ENCODE peak calls at places on chromosomes 6 and 20, in four cellular contexts. One of them, this sample, is unnamed.

GRCh38 chr20:50313223-50313820 is 122.7 kb downstream of the CEBPB start:
- DNase-seq in RWPE2: peak; percentile 86
- DNase-seq in GM20000: no peak
- DNase-seq in HCT116: no peak
- DNase-seq in this sample: no peak

GRCh38 chr6:24778878-24779277 is 4.1 kb downstream of the GMNN start:
- DNase-seq in RWPE2: no peak
- DNase-seq in GM20000: no peak
- DNase-seq in HCT116: no peak
- DNase-seq in this sample: no peak

GRCh38 chr6:107819976-107820551 is 4.0 kb downstream of the SCML4 start:
- DNase-seq in RWPE2: no peak
- DNase-seq in GM20000: no peak
- DNase-seq in HCT116: no peak
- DNase-seq in this sample: no peak

GRCh38 chr6:146650799-146651481 is 52.2 kb downstream of the ADGB start:
- DNase-seq in RWPE2: no peak
- DNase-seq in GM20000: no peak
- DNase-seq in HCT116: no peak
- DNase-seq in this sample: no peak

GRCh38 chr20:15297059-15297875 is 959.9 kb upstream of the FLRT3 start:
- DNase-seq in RWPE2: no peak
- DNase-seq in GM20000: no peak
- DNase-seq in HCT116: no peak
- DNase-seq in this sample: no peak

GRCh38 chr6:132114201-132114860 is 163.2 kb upstream of the CCN2 start:
- DNase-seq in RWPE2: no peak
- DNase-seq in GM20000: no peak
- DNase-seq in HCT116: no peak
- DNase-seq in this sample: no peak

GRCh38 chr6:28606424-28607391 is 81.0 kb downstream of the GPX5 start:
- DNase-seq in RWPE2: no peak
- DNase-seq in GM20000: peak; percentile 62
- DNase-seq in HCT116: peak; percentile 87
- DNase-seq in this sample: no peak

GRCh38 chr20:31605031-31605901 is at the start of gene ID1:
- DNase-seq in RWPE2: peak; percentile 100
- DNase-seq in GM20000: peak; percentile 95
- DNase-seq in HCT116: peak; percentile 95
- DNase-seq in this sample: peak; percentile 98

GRCh38 chr6:139659711-139660110 is 285.3 kb upstream of the CITED2 start:
- DNase-seq in RWPE2: no peak
- DNase-seq in GM20000: no peak
- DNase-seq in HCT116: no peak
- DNase-seq in this sample: no peak

GRCh38 chr6:158536084-158536890 is 23.6 kb upstream of the TMEM181 start:
- DNase-seq in RWPE2: no peak
- DNase-seq in GM20000: peak; percentile 88
- DNase-seq in HCT116: peak; percentile 37
- DNase-seq in this sample: no peak

GRCh38 chr6:55100729-55101128 is 73.6 kb upstream of the HCRTR2 start:
- DNase-seq in RWPE2: no peak
- DNase-seq in GM20000: no peak
- DNase-seq in HCT116: no peak
- DNase-seq in this sample: no peak

GRCh38 chr6:36358235-36358915 is 21.7 kb upstream of the BNIP5 start:
- DNase-seq in RWPE2: no peak
- DNase-seq in GM20000: peak; percentile 54
- DNase-seq in HCT116: no peak
- DNase-seq in this sample: peak; percentile 24

GRCh38 chr20:59940956-59941294 is 736 bp downstream of the FAM217B start:
- DNase-seq in RWPE2: no peak
- DNase-seq in GM20000: no peak
- DNase-seq in HCT116: no peak
- DNase-seq in this sample: no peak

GRCh38 chr20:59939052-59939878 is 840 bp downstream of the PPP1R3D start:
- DNase-seq in RWPE2: no peak
- DNase-seq in GM20000: no peak
- DNase-seq in HCT116: no peak
- DNase-seq in this sample: peak; percentile 85

GRCh38 chr20:59939879-59940128 is 301 bp downstream of the PPP1R3D start:
- DNase-seq in RWPE2: no peak
- DNase-seq in GM20000: no peak
- DNase-seq in HCT116: no peak
- DNase-seq in this sample: peak; percentile 90

GRCh38 chr20:59938696-59939051 is 1.4 kb downstream of the PPP1R3D start:
- DNase-seq in RWPE2: peak; percentile 75
- DNase-seq in GM20000: no peak
- DNase-seq in HCT116: no peak
- DNase-seq in this sample: no peak

DNA sequence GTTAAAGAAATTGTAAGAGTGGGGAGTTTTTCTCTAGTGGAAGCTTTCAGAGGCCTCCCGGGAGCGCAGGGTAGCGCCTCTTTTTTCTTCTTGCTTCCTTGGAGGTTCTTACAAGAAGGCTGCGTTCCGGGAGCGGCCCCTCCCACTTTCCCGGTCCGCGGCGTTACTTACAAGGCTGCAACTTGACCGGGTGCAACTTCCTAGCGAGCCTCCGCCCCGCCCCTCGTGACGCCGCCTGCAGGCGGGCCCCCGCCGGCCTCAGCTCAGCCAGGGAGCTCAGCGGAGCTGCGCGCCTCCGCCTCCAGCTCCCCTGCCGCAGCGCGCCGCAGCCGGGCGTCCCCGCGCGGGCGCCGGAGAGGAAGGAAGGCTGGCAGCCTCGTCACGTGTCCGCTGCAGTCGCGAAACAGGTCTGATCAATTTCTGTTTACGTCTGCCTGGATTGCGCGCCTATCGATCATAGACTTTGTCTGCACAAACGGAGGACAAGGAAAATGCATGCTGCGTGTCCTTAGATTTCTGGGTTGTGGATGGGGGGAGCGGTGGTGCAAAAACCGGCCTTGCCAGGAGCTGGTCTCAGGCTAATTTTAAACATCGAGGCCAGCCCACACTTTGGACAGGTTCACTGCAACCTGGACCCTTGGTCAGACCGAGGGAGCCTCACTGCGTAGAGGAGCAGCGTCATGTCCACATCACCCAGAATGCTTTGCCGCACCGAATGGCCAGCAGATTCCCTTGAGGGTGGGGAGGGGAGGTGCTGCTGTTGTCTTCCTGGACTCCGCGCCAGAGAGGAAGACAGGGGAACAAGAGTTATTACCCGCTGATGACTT is at the start of the genes FAM217B and PPP1R3D:
- DNase-seq in RWPE2: peak; percentile 100
- DNase-seq in GM20000: peak; percentile 98
- DNase-seq in HCT116: peak; percentile 81
- DNase-seq in this sample: peak; percentile 98
- TF ChIP-seq CTCF in RWPE2: peak; percentile 49
- TF ChIP-seq CTCF in GM20000: no peak
- TF ChIP-seq CTCF in HCT116: no peak
- TF ChIP-seq CTCF in this sample: peak; percentile 49

DNA sequence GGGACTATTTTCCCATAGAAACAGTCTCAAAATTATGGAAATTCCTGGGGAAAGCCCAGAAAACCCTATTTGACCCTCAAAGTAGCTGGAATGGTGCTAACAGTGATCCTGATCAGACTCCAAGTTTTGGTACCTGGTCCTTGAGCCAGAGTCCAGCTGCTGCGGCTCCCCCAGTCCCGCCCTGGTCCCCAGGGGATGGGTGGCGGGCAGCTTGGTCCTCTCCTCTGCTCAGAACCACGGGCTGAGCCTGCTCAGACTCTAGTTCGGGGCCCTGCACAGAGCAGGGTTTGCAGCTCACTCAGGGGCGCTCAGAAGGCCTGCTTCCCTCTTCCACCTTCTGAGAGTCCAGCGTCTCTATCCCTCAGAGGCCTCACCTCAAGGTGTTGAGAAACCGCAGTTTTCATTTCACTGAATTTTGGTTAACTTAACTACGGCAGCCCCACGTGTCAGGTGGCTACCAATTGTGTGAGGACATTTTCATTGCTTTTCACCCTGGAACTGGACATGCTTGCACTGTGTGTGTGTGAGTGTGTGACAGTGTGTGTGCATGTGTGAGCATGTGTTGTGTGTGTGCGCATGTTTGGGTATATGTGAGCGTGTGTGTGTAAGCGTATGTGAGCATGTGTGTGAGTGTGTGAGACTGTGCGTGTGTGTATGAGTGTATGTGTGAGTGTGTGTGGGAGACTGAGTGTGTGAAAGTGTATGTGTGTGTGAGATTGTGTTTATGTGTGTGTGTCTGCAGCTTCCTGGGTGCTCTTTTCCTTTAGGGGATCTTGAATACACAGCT is 44.2 kb upstream of the PDE10A start:
- DNase-seq in RWPE2: no peak
- DNase-seq in GM20000: no peak
- DNase-seq in HCT116: no peak
- DNase-seq in this sample: no peak
- TF ChIP-seq CTCF in RWPE2: no peak
- TF ChIP-seq CTCF in GM20000: no peak
- TF ChIP-seq CTCF in HCT116: no peak
- TF ChIP-seq CTCF in this sample: no peak

GRCh38 chr6:14734052-14734415 is 511.8 kb upstream of the JARID2 start:
- DNase-seq in RWPE2: no peak
- DNase-seq in GM20000: no peak
- DNase-seq in HCT116: no peak
- DNase-seq in this sample: no peak

GRCh38 chr6:14734416-14735340 is 511.2 kb upstream of the JARID2 start:
- DNase-seq in RWPE2: no peak
- DNase-seq in GM20000: peak; percentile 49
- DNase-seq in HCT116: peak; percentile 72
- DNase-seq in this sample: no peak

GRCh38 chr6:14732226-14732844 is 513.5 kb upstream of the JARID2 start:
- DNase-seq in RWPE2: no peak
- DNase-seq in GM20000: no peak
- DNase-seq in HCT116: no peak
- DNase-seq in this sample: no peak

GRCh38 chr6:14731638-14732037 is 514.2 kb upstream of the JARID2 start:
- DNase-seq in RWPE2: no peak
- DNase-seq in GM20000: no peak
- DNase-seq in HCT116: no peak
- DNase-seq in this sample: no peak

DNA sequence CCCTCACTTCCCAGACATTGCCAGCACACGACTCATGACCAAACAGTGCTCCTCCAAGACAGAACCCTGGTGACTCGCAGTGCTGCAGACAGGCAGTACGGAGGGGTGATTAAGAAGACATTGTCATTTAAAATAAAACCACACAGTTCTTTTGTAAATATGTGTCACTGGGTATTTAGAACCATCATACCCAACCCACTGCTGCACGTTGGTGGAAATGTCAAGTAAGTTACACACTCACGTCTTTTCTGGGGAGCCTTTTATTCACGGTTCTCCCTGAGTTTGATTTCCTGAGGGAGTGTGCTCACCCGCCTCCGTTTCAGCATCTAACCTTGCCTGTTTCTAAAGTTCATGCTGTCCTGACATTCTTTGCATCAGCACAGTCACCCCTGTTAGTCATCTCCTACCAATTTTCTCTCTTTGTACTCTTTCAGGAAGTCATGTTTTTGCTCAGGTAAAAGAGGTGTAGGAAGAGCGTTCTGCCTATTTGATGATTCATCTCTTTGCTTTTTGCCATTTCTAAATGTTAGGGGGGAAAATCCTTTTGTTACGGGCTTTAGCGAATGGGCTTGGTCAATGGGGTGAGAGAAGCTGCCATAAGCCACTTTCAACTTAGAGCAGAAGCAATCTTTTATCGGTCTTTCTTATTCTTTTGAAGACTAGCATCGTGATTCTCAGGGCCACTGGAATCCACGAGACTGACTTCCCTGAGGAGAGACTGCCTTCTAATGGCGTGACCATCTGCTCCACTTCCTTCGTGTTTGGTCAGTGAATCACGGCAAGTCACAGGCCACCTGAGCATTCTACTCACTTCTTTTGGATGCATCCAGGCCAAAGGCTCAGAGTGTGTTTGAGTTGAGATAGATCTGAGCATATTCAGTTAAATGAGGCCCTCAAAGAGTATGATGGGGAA is 512.8 kb upstream of the JARID2 start:
- DNase-seq in RWPE2: peak; percentile 82
- DNase-seq in GM20000: no peak
- DNase-seq in HCT116: peak; percentile 79
- DNase-seq in this sample: no peak
- TF ChIP-seq CTCF in RWPE2: peak; percentile 16
- TF ChIP-seq CTCF in GM20000: no peak
- TF ChIP-seq CTCF in HCT116: no peak
- TF ChIP-seq CTCF in this sample: no peak

GRCh38 chr20:20594171-20594530 is 118.3 kb downstream of the RALGAPA2 start:
- DNase-seq in RWPE2: no peak
- DNase-seq in GM20000: no peak
- DNase-seq in HCT116: no peak
- DNase-seq in this sample: no peak
- TF ChIP-seq CTCF in RWPE2: peak; percentile 44
- TF ChIP-seq CTCF in GM20000: no peak
- TF ChIP-seq CTCF in HCT116: peak; percentile 20
- TF ChIP-seq CTCF in this sample: peak; percentile 74

GRCh38 chr6:17103715-17104114 is 1.9 kb downstream of the STMND1 start:
- DNase-seq in RWPE2: no peak
- DNase-seq in GM20000: no peak
- DNase-seq in HCT116: peak; percentile 46
- DNase-seq in this sample: no peak
- TF ChIP-seq CTCF in RWPE2: peak; percentile 22
- TF ChIP-seq CTCF in GM20000: no peak
- TF ChIP-seq CTCF in HCT116: peak; percentile 11
- TF ChIP-seq CTCF in this sample: peak; percentile 54